ENCODE peak calls at places on chromosomes 2 and 18, in six cellular contexts. L is H9, D is mesendoderm, M is mesenchymal stem cell, U is H1, O is IMR-90. T is an unnamed sample.

GRCh38 chr2:173249661-173250641 is 104.7 kb upstream of the CDCA7 start:
- DNase-seq in L (no peak), D (no peak), M (no peak), U (no peak), O (no peak), T (peak; percentile 44)

GRCh38 chr18:6414118-6414722 is 491 bp downstream of the L3MBTL4 start:
- DNase-seq in L (peak; percentile 42), D (peak; percentile 42), M (peak; percentile 33), U (peak; percentile 74), O (no peak), T (no peak)

GRCh38 chr2:216287251-216287650 is 85.0 kb downstream of the MARCHF4 start:
- DNase-seq in L (no peak), D (peak; percentile 73), M (peak; percentile 36), U (no peak), O (no peak), T (no peak)

GRCh38 chr2:239910851-239911629 is 114.1 kb downstream of the NDUFA10 start:
- DNase-seq in L (peak; percentile 10), D (no peak), M (no peak), U (no peak), O (no peak), T (no peak)

GRCh38 chr2:121723316-121723715 is 13.4 kb downstream of the NIFK start:
- DNase-seq in L (no peak), D (no peak), M (no peak), U (no peak), O (no peak), T (no peak)

GRCh38 chr2:10016001-10016801 is 27.1 kb upstream of the KLF11 start:
- DNase-seq in L (no peak), D (no peak), M (no peak), U (no peak), O (no peak), T (no peak)

GRCh38 chr18:4017479-4017878 is 437.6 kb downstream of the DLGAP1 start:
- DNase-seq in L (peak; percentile 65), D (peak; percentile 85), M (peak; percentile 3), U (no peak), O (peak; percentile 2), T (no peak)

GRCh38 chr18:49094979-49095632 is 144.3 kb upstream of the SMAD7 start:
- DNase-seq in L (no peak), D (no peak), M (peak; percentile 82), U (no peak), O (peak; percentile 92), T (no peak)

GRCh38 chr2:39127973-39128372 is 7.1 kb upstream of the SOS1 start:
- DNase-seq in L (no peak), D (no peak), M (no peak), U (no peak), O (peak; percentile 37), T (no peak)

GRCh38 chr2:20452551-20452950 is 5.7 kb downstream of the RHOB start:
- DNase-seq in L (peak; percentile 46), D (peak; percentile 92), M (peak; percentile 43), U (no peak), O (peak; percentile 39), T (no peak)

GRCh38 chr18:10406172-10406663 is 48.2 kb upstream of the APCDD1 start:
- DNase-seq in L (peak; percentile 68), D (peak; percentile 97), M (no peak), U (no peak), O (no peak), T (no peak)

GRCh38 chr2:38601463-38602135 is 1.1 kb downstream of the HNRNPLL start:
- DNase-seq in L (no peak), D (peak; percentile 53), M (peak; percentile 47), U (no peak), O (peak; percentile 39), T (peak; percentile 37)

GRCh38 chr2:139685590-139685989 is 905.4 kb upstream of the NXPH2 start:
- DNase-seq in L (peak; percentile 34), D (peak; percentile 24), M (no peak), U (no peak), O (no peak), T (no peak)

GRCh38 chr18:63258749-63259580 is 60.6 kb downstream of the BCL2 start:
- DNase-seq in L (no peak), D (no peak), M (no peak), U (no peak), O (no peak), T (no peak)

GRCh38 chr2:75030218-75031009 is 72.0 kb downstream of the POLE4 start:
- DNase-seq in L (no peak), D (no peak), M (no peak), U (no peak), O (no peak), T (no peak)

GRCh38 chr2:191171708-191172355 is 21.0 kb upstream of the STAT4 start:
- DNase-seq in L (no peak), D (peak; percentile 39), M (peak; percentile 77), U (no peak), O (peak; percentile 97), T (peak; percentile 3)

GRCh38 chr2:192398236-192398635 is 203.5 kb upstream of the TMEFF2 start:
- DNase-seq in L (no peak), D (no peak), M (no peak), U (no peak), O (no peak), T (no peak)
- H3K18ac ChIP-seq in L (no peak overlapping the region), D (no peak overlapping the region), M (no peak overlapping the region), U (no peak overlapping the region), O (no peak overlapping the region), T (no peak overlapping the region)

DNA sequence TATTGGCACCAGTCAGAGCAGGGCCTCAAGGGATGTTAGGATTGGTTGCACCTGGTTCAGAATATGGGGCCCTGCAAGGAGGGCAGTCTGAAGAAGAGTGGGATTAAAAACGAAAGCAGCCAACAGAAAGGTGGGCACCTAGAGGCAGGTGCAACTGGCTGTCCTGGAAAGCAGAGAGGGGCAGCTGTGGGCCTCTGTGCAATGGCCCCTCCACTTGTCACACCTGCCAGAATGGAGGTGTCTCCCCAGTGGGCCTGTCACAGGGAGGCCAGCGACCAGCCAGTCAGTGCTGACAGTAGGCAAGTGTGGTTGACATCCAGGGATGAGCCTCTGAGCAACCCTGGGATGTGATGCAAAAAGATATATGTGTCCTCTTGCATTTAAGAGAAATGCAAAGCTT is 37.7 kb downstream of the INPP4A start:
- DNase-seq in L (no peak), D (no peak), M (no peak), U (no peak), O (no peak), T (no peak)
- H2AK5ac ChIP-seq in L (no peak overlapping the region), D (no peak overlapping the region), M (no peak overlapping the region), U (no peak overlapping the region), O (no peak overlapping the region), T (no peak overlapping the region)

GRCh38 chr2:220337611-220338440 is 710.4 kb downstream of the SLC4A3 start:
- DNase-seq in L (no peak), D (no peak), M (no peak), U (no peak), O (no peak), T (no peak)

GRCh38 chr2:220336771-220337170 is 709.3 kb downstream of the SLC4A3 start:
- DNase-seq in L (no peak), D (no peak), M (no peak), U (no peak), O (no peak), T (no peak)

GRCh38 chr2:220346919-220347318 is 719.5 kb downstream of the SLC4A3 start:
- DNase-seq in L (no peak), D (no peak), M (no peak), U (no peak), O (no peak), T (no peak)

GRCh38 chr2:220335591-220335915 is 708.1 kb downstream of the SLC4A3 start:
- DNase-seq in L (no peak), D (no peak), M (no peak), U (no peak), O (no peak), T (no peak)

GRCh38 chr2:220341014-220341413 is 713.6 kb downstream of the SLC4A3 start:
- DNase-seq in L (no peak), D (no peak), M (no peak), U (no peak), O (peak; percentile 3), T (no peak)
- H2BK15ac ChIP-seq in L (no peak overlapping the region), D (no peak overlapping the region), M (no peak overlapping the region), U (no peak overlapping the region), O (no peak overlapping the region), T (no peak overlapping the region)

GRCh38 chr2:1154710-1155594 is 204.3 kb downstream of the SNTG2 start:
- DNase-seq in L (no peak), D (no peak), M (no peak), U (no peak), O (no peak), T (no peak)
- H3K18ac ChIP-seq in L (no peak overlapping the region), D (no peak overlapping the region), M (no peak overlapping the region), U (no peak overlapping the region), O (no peak overlapping the region), T (peak overlapping the region; percentile 82)

GRCh38 chr2:238703436-238703835 is 144.4 kb upstream of the TWIST2 start:
- DNase-seq in L (no peak), D (no peak), M (no peak), U (peak; percentile 20), O (no peak), T (no peak)
- H2AK5ac ChIP-seq in L (no peak overlapping the region), D (no peak overlapping the region), M (no peak overlapping the region), U (no peak overlapping the region), O (no peak overlapping the region), T (no peak overlapping the region)

DNA sequence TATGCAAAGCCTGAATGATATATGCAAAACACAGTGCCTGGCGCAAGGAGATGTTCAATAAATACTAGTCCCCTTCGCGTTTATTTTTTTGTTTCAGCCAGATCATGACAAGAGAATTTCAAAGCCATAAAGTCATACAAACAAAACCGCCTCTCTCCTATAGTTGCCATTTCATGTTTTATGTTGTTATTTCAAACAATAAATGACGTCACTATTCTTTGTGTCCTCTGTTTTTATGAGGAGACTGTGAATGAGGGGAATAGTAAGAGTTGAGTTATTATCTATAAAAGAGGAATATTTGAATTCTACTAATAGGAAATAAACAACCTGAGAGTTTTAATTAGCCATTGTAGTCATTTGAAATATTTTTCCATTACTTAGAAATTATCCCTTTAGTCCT is 464.5 kb downstream of the THSD7B start:
- DNase-seq in L (no peak), D (no peak), M (no peak), U (no peak), O (no peak), T (no peak)
- H2BK15ac ChIP-seq in L (no peak overlapping the region), D (no peak overlapping the region), M (no peak overlapping the region), U (no peak overlapping the region), O (no peak overlapping the region), T (no peak overlapping the region)

DNA sequence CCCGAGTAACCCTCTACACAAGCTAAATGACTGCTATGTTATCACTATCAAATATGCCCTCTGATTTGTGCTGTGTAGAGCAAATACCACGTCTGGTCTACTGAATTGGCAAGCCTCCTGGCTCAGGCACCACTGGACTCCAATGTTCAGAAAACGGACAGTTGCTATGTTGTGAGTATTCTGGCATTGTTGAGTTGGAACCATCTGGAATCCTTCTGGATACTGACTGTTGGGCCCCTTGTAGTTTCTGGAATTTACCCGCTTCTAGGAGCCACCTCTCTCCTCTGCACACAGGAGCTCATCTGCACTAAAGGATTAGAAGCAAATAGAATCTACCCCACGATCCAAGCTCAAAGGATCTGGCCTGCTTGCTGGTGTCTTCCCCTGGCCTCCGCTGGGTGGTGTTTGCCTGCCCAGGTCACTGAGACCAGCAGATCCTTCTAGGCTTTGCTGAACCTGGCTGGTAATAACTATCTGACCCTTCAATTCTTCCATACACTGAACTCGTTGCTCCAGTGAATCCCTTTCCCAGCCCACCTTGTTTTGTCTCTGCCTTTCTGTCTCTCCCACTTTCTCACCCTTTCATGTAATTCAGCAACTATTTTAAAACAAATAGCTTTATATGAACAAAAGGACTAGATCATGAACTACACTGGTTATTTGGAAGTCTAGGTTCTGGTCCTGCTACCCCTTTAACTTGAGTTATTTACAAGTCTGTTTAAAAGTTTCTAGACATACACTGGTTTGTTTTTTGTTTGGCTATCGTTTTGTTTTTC is 2.1 kb upstream of the HAAO start:
- DNase-seq in L (peak; percentile 78), D (peak; percentile 90), M (peak; percentile 46), U (no peak), O (no peak), T (no peak)
- H3K18ac ChIP-seq in L (no peak overlapping the region), D (no peak overlapping the region), M (no peak overlapping the region), U (no peak overlapping the region), O (peak overlapping the region; percentile 70), T (no peak overlapping the region)

GRCh38 chr2:236498369-236498768 is 71.3 kb upstream of the ACKR3 start:
- DNase-seq in L (no peak), D (no peak), M (peak; percentile 6), U (no peak), O (peak; percentile 9), T (no peak)
- H2AK5ac ChIP-seq in L (no peak overlapping the region), D (no peak overlapping the region), M (no peak overlapping the region), U (no peak overlapping the region), O (no peak overlapping the region), T (no peak overlapping the region)